ENCODE peak calls at places on chromosome 3, in four cellular contexts. One of them, this sample, is unnamed.

GRCh38 chr3:26550413-26550812 is 72.2 kb upstream of the LRRC3B start:
- DNase-seq in fibroblast of villous mesenchyme: no peak
- DNase-seq in GM23338: no peak
- DNase-seq in kidney: no peak
- DNase-seq in this sample: no peak

GRCh38 chr3:37546876-37547275 is 314.8 kb upstream of the CTDSPL start:
- DNase-seq in fibroblast of villous mesenchyme: no peak
- DNase-seq in GM23338: peak; percentile 44
- DNase-seq in kidney: no peak
- DNase-seq in this sample: peak; percentile 49

GRCh38 chr3:124381565-124382333 is 348.5 kb upstream of the UMPS start:
- DNase-seq in fibroblast of villous mesenchyme: no peak
- DNase-seq in GM23338: no peak
- DNase-seq in kidney: no peak
- DNase-seq in this sample: no peak

GRCh38 chr3:168877899-168878298 is 782.2 kb upstream of the GOLIM4 start:
- DNase-seq in fibroblast of villous mesenchyme: no peak
- DNase-seq in GM23338: peak; percentile 40
- DNase-seq in kidney: no peak
- DNase-seq in this sample: no peak

GRCh38 chr3:38011111-38011510 is 18.3 kb downstream of the PLCD1 start:
- DNase-seq in fibroblast of villous mesenchyme: no peak
- DNase-seq in GM23338: no peak
- DNase-seq in kidney: peak; percentile 78
- DNase-seq in this sample: no peak

GRCh38 chr3:178434206-178434805 is 101.9 kb upstream of the KCNMB2 start:
- DNase-seq in fibroblast of villous mesenchyme: peak; percentile 17
- DNase-seq in GM23338: peak; percentile 43
- DNase-seq in kidney: no peak
- DNase-seq in this sample: no peak

GRCh38 chr3:183253961-183254815 is 1.1 kb downstream of the B3GNT5 start:
- DNase-seq in fibroblast of villous mesenchyme: peak; percentile 31
- DNase-seq in GM23338: peak; percentile 74
- DNase-seq in kidney: peak; percentile 84
- DNase-seq in this sample: no peak

GRCh38 chr3:135898774-135899173 is 66.8 kb upstream of the PPP2R3A start:
- DNase-seq in fibroblast of villous mesenchyme: no peak
- DNase-seq in GM23338: no peak
- DNase-seq in kidney: no peak
- DNase-seq in this sample: no peak

GRCh38 chr3:141860766-141861513 is 15.5 kb upstream of the ATP1B3 start:
- DNase-seq in fibroblast of villous mesenchyme: peak; percentile 50
- DNase-seq in GM23338: no peak
- DNase-seq in kidney: no peak
- DNase-seq in this sample: no peak

GRCh38 chr3:163019260-163019659 is 1522.7 kb downstream of the OTOL1 start:
- DNase-seq in fibroblast of villous mesenchyme: no peak
- DNase-seq in GM23338: no peak
- DNase-seq in kidney: no peak
- DNase-seq in this sample: no peak

GRCh38 chr3:152193673-152194267 is 75.0 kb upstream of the MBNL1 start:
- DNase-seq in fibroblast of villous mesenchyme: peak; percentile 57
- DNase-seq in GM23338: no peak
- DNase-seq in kidney: no peak
- DNase-seq in this sample: no peak

GRCh38 chr3:160686955-160687535 is 10.1 kb downstream of the ARL14 start:
- DNase-seq in fibroblast of villous mesenchyme: peak; percentile 37
- DNase-seq in GM23338: peak; percentile 21
- DNase-seq in kidney: no peak
- DNase-seq in this sample: peak; percentile 49

GRCh38 chr3:10816019-10816862 is at the start of gene SLC6A11:
- DNase-seq in fibroblast of villous mesenchyme: no peak
- DNase-seq in GM23338: peak; percentile 70
- DNase-seq in kidney: no peak
- DNase-seq in this sample: no peak

GRCh38 chr3:178236555-178237277 is 299.5 kb upstream of the KCNMB2 start:
- DNase-seq in fibroblast of villous mesenchyme: peak; percentile 73
- DNase-seq in GM23338: no peak
- DNase-seq in kidney: no peak
- DNase-seq in this sample: peak; percentile 83

GRCh38 chr3:138328341-138328740 is 1.3 kb downstream of the NME9 start:
- DNase-seq in fibroblast of villous mesenchyme: peak; percentile 60
- DNase-seq in GM23338: peak; percentile 51
- DNase-seq in kidney: no peak
- DNase-seq in this sample: peak; percentile 53

GRCh38 chr3:123066896-123067688 is at the start of gene PDIA5:
- DNase-seq in fibroblast of villous mesenchyme: peak; percentile 92
- DNase-seq in GM23338: peak; percentile 96
- DNase-seq in kidney: peak; percentile 96
- DNase-seq in this sample: peak; percentile 85

GRCh38 chr3:30611613-30612421 is 5.4 kb downstream of the TGFBR2 start:
- DNase-seq in fibroblast of villous mesenchyme: no peak
- DNase-seq in GM23338: no peak
- DNase-seq in kidney: no peak
- DNase-seq in this sample: peak; percentile 68
- H3K4me3 ChIP-seq in fibroblast of villous mesenchyme: no peak overlapping the region
- H3K4me3 ChIP-seq in GM23338: no peak overlapping the region
- H3K4me3 ChIP-seq in kidney: peak overlapping the region; percentile 33
- H3K4me3 ChIP-seq in this sample: peak overlapping the region; percentile 5

GRCh38 chr3:58270485-58270884 is 32.9 kb downstream of the ABHD6 start:
- DNase-seq in fibroblast of villous mesenchyme: no peak
- DNase-seq in GM23338: no peak
- DNase-seq in kidney: no peak
- DNase-seq in this sample: no peak
- H3K4me3 ChIP-seq in fibroblast of villous mesenchyme: no peak overlapping the region
- H3K4me3 ChIP-seq in GM23338: no peak overlapping the region
- H3K4me3 ChIP-seq in kidney: no peak overlapping the region
- H3K4me3 ChIP-seq in this sample: no peak overlapping the region

GRCh38 chr3:149375824-149376196 is 1.6 kb downstream of the TM4SF1 start:
- DNase-seq in fibroblast of villous mesenchyme: peak; percentile 45
- DNase-seq in GM23338: no peak
- DNase-seq in kidney: no peak
- DNase-seq in this sample: no peak

GRCh38 chr3:149376728-149377407 is 581 bp downstream of the TM4SF1 start:
- DNase-seq in fibroblast of villous mesenchyme: no peak
- DNase-seq in GM23338: no peak
- DNase-seq in kidney: no peak
- DNase-seq in this sample: peak; percentile 49

GRCh38 chr3:149381173-149382090 is 4.0 kb upstream of the TM4SF1 start:
- DNase-seq in fibroblast of villous mesenchyme: no peak
- DNase-seq in GM23338: no peak
- DNase-seq in kidney: no peak
- DNase-seq in this sample: no peak

GRCh38 chr3:149377408-149378111 is at the start of gene TM4SF1:
- DNase-seq in fibroblast of villous mesenchyme: peak; percentile 94
- DNase-seq in GM23338: peak; percentile 39
- DNase-seq in kidney: peak; percentile 86
- DNase-seq in this sample: peak; percentile 95

GRCh38 chr3:149378420-149379388 is 1.3 kb upstream of the TM4SF1 start:
- DNase-seq in fibroblast of villous mesenchyme: no peak
- DNase-seq in GM23338: no peak
- DNase-seq in kidney: peak; percentile 53
- DNase-seq in this sample: no peak
- H3K4me3 ChIP-seq in fibroblast of villous mesenchyme: no peak overlapping the region
- H3K4me3 ChIP-seq in GM23338: no peak overlapping the region
- H3K4me3 ChIP-seq in kidney: no peak overlapping the region
- H3K4me3 ChIP-seq in this sample: no peak overlapping the region

DNA sequence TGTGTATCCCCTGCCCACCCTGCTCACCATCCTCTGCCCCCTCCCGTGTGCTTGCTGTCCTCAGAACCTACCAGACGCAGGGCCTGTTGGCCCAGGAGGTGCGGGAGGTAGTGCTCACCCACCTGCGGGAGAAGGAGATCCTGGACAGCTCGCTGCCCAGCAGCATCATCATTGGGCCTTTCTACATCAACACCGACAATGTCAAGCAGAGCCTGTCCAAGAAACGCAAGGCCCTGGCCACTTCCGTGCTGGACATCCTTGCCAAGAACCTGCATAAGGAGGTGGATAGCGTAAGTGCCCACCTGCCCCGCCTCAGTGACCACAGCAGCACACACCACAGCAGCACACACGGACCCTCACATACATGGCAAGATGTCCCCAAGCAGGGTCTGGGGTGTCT is 33.0 kb downstream of the DNAH1 start:
- DNase-seq in fibroblast of villous mesenchyme: no peak
- DNase-seq in GM23338: no peak
- DNase-seq in kidney: no peak
- DNase-seq in this sample: no peak
- H3K4me3 ChIP-seq in fibroblast of villous mesenchyme: no peak overlapping the region
- H3K4me3 ChIP-seq in GM23338: no peak overlapping the region
- H3K4me3 ChIP-seq in kidney: no peak overlapping the region
- H3K4me3 ChIP-seq in this sample: no peak overlapping the region